ENCODE peak calls at places on chromosomes 2 and 18, in six cellular contexts. One of them, this sample, is unnamed.

GRCh38 chr2:179376881-179377280 is 112.2 kb upstream of the SESTD1 start:
- DNase-seq in colonic mucosa: no peak
- DNase-seq in tibial artery: no peak
- DNase-seq in cardiac muscle cell: no peak
- DNase-seq in cardiac fibroblast: peak; percentile 21
- DNase-seq in AG04449: peak; percentile 29
- DNase-seq in this sample: no peak

GRCh38 chr18:35620765-35621164 is 39.2 kb downstream of the GALNT1 start:
- DNase-seq in cardiac fibroblast: peak; percentile 26
- DNase-seq in AG04449: no peak
- DNase-seq in tibial artery: no peak
- DNase-seq in colonic mucosa: peak; percentile 40
- DNase-seq in cardiac muscle cell: no peak
- DNase-seq in this sample: no peak

GRCh38 chr18:53971331-53971730 is 253.1 kb downstream of the MBD2 start:
- DNase-seq in cardiac fibroblast: peak; percentile 32
- DNase-seq in colonic mucosa: no peak
- DNase-seq in tibial artery: no peak
- DNase-seq in cardiac muscle cell: no peak
- DNase-seq in AG04449: no peak
- DNase-seq in this sample: no peak

GRCh38 chr2:133787207-133787606 is 218.9 kb upstream of the NCKAP5 start:
- DNase-seq in AG04449: no peak
- DNase-seq in cardiac muscle cell: no peak
- DNase-seq in cardiac fibroblast: peak; percentile 86
- DNase-seq in tibial artery: no peak
- DNase-seq in colonic mucosa: no peak
- DNase-seq in this sample: no peak

GRCh38 chr18:48952287-48953095 is 1.7 kb upstream of the SMAD7 start:
- DNase-seq in cardiac fibroblast: peak; percentile 86
- DNase-seq in AG04449: no peak
- DNase-seq in tibial artery: peak; percentile 92
- DNase-seq in cardiac muscle cell: peak; percentile 92
- DNase-seq in colonic mucosa: peak; percentile 74
- DNase-seq in this sample: peak; percentile 81

GRCh38 chr18:27661320-27662049 is 476.4 kb upstream of the CHST9 start:
- DNase-seq in tibial artery: no peak
- DNase-seq in AG04449: no peak
- DNase-seq in cardiac muscle cell: no peak
- DNase-seq in cardiac fibroblast: no peak
- DNase-seq in colonic mucosa: no peak
- DNase-seq in this sample: no peak

GRCh38 chr2:102112692-102113665 is 29.6 kb upstream of the IL1R1 start:
- DNase-seq in colonic mucosa: no peak
- DNase-seq in tibial artery: no peak
- DNase-seq in cardiac muscle cell: no peak
- DNase-seq in AG04449: no peak
- DNase-seq in cardiac fibroblast: peak; percentile 68
- DNase-seq in this sample: no peak

GRCh38 chr2:213216461-213216860 is 65.0 kb upstream of the IKZF2 start:
- DNase-seq in tibial artery: no peak
- DNase-seq in AG04449: peak; percentile 60
- DNase-seq in cardiac fibroblast: peak; percentile 98
- DNase-seq in cardiac muscle cell: no peak
- DNase-seq in colonic mucosa: no peak
- DNase-seq in this sample: no peak

GRCh38 chr2:233847248-233847898 is 7.0 kb downstream of the HJURP start:
- DNase-seq in AG04449: no peak
- DNase-seq in colonic mucosa: no peak
- DNase-seq in tibial artery: peak; percentile 50
- DNase-seq in cardiac fibroblast: no peak
- DNase-seq in cardiac muscle cell: no peak
- DNase-seq in this sample: no peak

GRCh38 chr18:4734021-4734420 is 278.9 kb upstream of the DLGAP1 start:
- DNase-seq in cardiac fibroblast: no peak
- DNase-seq in AG04449: no peak
- DNase-seq in colonic mucosa: no peak
- DNase-seq in tibial artery: no peak
- DNase-seq in cardiac muscle cell: no peak
- DNase-seq in this sample: no peak

GRCh38 chr2:217222511-217222910 is 362.6 kb upstream of the TNP1 start:
- DNase-seq in cardiac muscle cell: no peak
- DNase-seq in colonic mucosa: no peak
- DNase-seq in tibial artery: no peak
- DNase-seq in AG04449: no peak
- DNase-seq in cardiac fibroblast: no peak
- DNase-seq in this sample: no peak

GRCh38 chr2:172849519-172850217 is 114.0 kb downstream of the RAPGEF4 start:
- DNase-seq in cardiac fibroblast: no peak
- DNase-seq in cardiac muscle cell: no peak
- DNase-seq in colonic mucosa: no peak
- DNase-seq in AG04449: no peak
- DNase-seq in tibial artery: no peak
- DNase-seq in this sample: no peak

GRCh38 chr18:72427721-72428120 is 116.4 kb downstream of the CBLN2 start:
- DNase-seq in tibial artery: no peak
- DNase-seq in cardiac fibroblast: peak; percentile 1
- DNase-seq in colonic mucosa: no peak
- DNase-seq in AG04449: no peak
- DNase-seq in cardiac muscle cell: no peak
- DNase-seq in this sample: no peak

GRCh38 chr18:8121942-8122480 is 487.2 kb upstream of the RAB12 start:
- DNase-seq in colonic mucosa: no peak
- DNase-seq in tibial artery: no peak
- DNase-seq in AG04449: peak; percentile 24
- DNase-seq in cardiac fibroblast: peak; percentile 81
- DNase-seq in cardiac muscle cell: no peak
- DNase-seq in this sample: peak; percentile 73

GRCh38 chr2:205474746-205475145 is 207.6 kb upstream of the NRP2 start:
- DNase-seq in AG04449: peak; percentile 21
- DNase-seq in tibial artery: no peak
- DNase-seq in cardiac fibroblast: peak; percentile 20
- DNase-seq in colonic mucosa: no peak
- DNase-seq in cardiac muscle cell: no peak
- DNase-seq in this sample: no peak

GRCh38 chr18:53153281-53153680 is 813.3 kb downstream of the DCC start:
- DNase-seq in cardiac fibroblast: no peak
- DNase-seq in AG04449: no peak
- DNase-seq in cardiac muscle cell: peak; percentile 32
- DNase-seq in tibial artery: no peak
- DNase-seq in colonic mucosa: no peak
- DNase-seq in this sample: no peak

GRCh38 chr2:109351164-109351756 is 222.3 kb downstream of the SH3RF3 start:
- DNase-seq in tibial artery: peak; percentile 91
- DNase-seq in colonic mucosa: no peak
- DNase-seq in cardiac muscle cell: no peak
- DNase-seq in AG04449: no peak
- DNase-seq in cardiac fibroblast: peak; percentile 74
- DNase-seq in this sample: peak; percentile 9

GRCh38 chr2:31729442-31730092 is 148.8 kb upstream of the SRD5A2 start:
- DNase-seq in colonic mucosa: no peak
- DNase-seq in cardiac fibroblast: peak; percentile 56
- DNase-seq in tibial artery: no peak
- DNase-seq in cardiac muscle cell: peak; percentile 2
- DNase-seq in AG04449: peak; percentile 4
- DNase-seq in this sample: no peak

GRCh38 chr2:47771211-47771610 is 11.7 kb upstream of the MSH6 start:
- DNase-seq in AG04449: peak; percentile 80
- DNase-seq in cardiac muscle cell: no peak
- DNase-seq in tibial artery: no peak
- DNase-seq in colonic mucosa: no peak
- DNase-seq in cardiac fibroblast: peak; percentile 99
- DNase-seq in this sample: peak; percentile 82

GRCh38 chr2:36785179-36785795 is 88.8 kb downstream of the VIT start:
- DNase-seq in AG04449: peak; percentile 7
- DNase-seq in cardiac muscle cell: peak; percentile 71
- DNase-seq in colonic mucosa: peak; percentile 73
- DNase-seq in tibial artery: no peak
- DNase-seq in cardiac fibroblast: peak; percentile 73
- DNase-seq in this sample: peak; percentile 37

GRCh38 chr2:191247381-191248057 is 2.3 kb downstream of the MYO1B start:
- DNase-seq in tibial artery: no peak
- DNase-seq in colonic mucosa: peak; percentile 76
- DNase-seq in cardiac muscle cell: no peak
- DNase-seq in cardiac fibroblast: peak; percentile 94
- DNase-seq in AG04449: peak; percentile 84
- DNase-seq in this sample: peak; percentile 69

DNA sequence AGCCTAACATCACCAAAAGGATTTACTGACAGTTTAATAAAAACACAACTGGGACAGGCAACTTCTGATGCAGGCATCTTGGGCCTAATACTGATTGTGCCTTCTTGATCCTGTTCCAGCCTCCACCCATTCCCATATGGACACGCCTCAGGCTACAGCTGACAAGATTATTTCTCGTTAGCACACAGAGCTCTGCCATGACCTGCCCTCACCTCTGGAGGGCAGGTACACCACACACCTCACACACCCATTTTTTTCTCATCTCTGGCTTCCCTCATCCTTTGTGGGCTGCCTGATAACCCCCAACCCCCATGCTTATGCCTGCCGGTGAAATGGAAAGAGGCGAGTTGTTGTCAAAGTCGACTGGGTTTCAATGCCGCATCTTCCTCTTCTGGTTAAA is 147.0 kb downstream of the ANTXR1 start:
- DNase-seq in cardiac muscle cell: no peak
- DNase-seq in cardiac fibroblast: no peak
- DNase-seq in colonic mucosa: peak; percentile 46
- DNase-seq in tibial artery: no peak
- DNase-seq in AG04449: no peak
- DNase-seq in this sample: no peak
- TF ChIP-seq CTCF in cardiac muscle cell: no peak
- TF ChIP-seq CTCF in cardiac fibroblast: no peak
- TF ChIP-seq CTCF in colonic mucosa: peak; percentile 41
- TF ChIP-seq CTCF in tibial artery: no peak
- TF ChIP-seq CTCF in AG04449: no peak
- TF ChIP-seq CTCF in this sample: no peak

DNA sequence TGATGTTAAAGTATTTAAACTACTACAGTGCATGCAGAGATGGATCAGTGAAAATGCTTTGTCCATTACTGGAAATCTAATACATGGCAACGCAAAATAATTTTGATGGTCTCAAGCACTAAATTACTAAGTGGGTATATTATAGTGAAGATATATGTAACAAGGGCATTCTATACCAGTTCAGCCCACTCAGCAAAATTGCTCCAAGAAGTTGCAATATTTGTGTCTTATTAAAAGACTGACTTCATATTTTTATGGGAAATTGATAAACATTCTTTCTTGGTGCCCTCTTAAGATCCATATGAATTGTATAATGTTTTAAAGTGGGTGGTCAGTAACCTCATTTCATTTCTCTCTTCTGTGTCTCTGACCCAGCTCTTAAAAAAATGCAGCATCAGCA is 343.1 kb upstream of the MEX3C start:
- DNase-seq in AG04449: no peak
- DNase-seq in colonic mucosa: no peak
- DNase-seq in cardiac fibroblast: no peak
- DNase-seq in tibial artery: no peak
- DNase-seq in cardiac muscle cell: no peak
- DNase-seq in this sample: no peak
- H3K4me3 ChIP-seq in AG04449: no peak overlapping the region
- H3K4me3 ChIP-seq in colonic mucosa: no peak overlapping the region
- H3K4me3 ChIP-seq in cardiac fibroblast: no peak overlapping the region
- H3K4me3 ChIP-seq in tibial artery: no peak overlapping the region
- H3K4me3 ChIP-seq in cardiac muscle cell: no peak overlapping the region
- H3K4me3 ChIP-seq in this sample: no peak overlapping the region

GRCh38 chr2:62443471-62443870 is 62.5 kb downstream of the TMEM17 start:
- DNase-seq in cardiac muscle cell: no peak
- DNase-seq in AG04449: no peak
- DNase-seq in cardiac fibroblast: no peak
- DNase-seq in colonic mucosa: no peak
- DNase-seq in tibial artery: no peak
- DNase-seq in this sample: no peak

GRCh38 chr2:62446491-62446890 is 59.5 kb downstream of the TMEM17 start:
- DNase-seq in tibial artery: no peak
- DNase-seq in cardiac muscle cell: no peak
- DNase-seq in colonic mucosa: no peak
- DNase-seq in AG04449: no peak
- DNase-seq in cardiac fibroblast: no peak
- DNase-seq in this sample: no peak

GRCh38 chr2:62441824-62442223 is 64.2 kb downstream of the TMEM17 start:
- DNase-seq in colonic mucosa: no peak
- DNase-seq in tibial artery: no peak
- DNase-seq in AG04449: no peak
- DNase-seq in cardiac muscle cell: no peak
- DNase-seq in cardiac fibroblast: no peak
- DNase-seq in this sample: no peak

GRCh38 chr2:62441421-62441820 is 64.6 kb downstream of the TMEM17 start:
- DNase-seq in cardiac muscle cell: no peak
- DNase-seq in AG04449: no peak
- DNase-seq in tibial artery: no peak
- DNase-seq in cardiac fibroblast: no peak
- DNase-seq in colonic mucosa: no peak
- DNase-seq in this sample: no peak

GRCh38 chr2:62443886-62444285 is 62.1 kb downstream of the TMEM17 start:
- DNase-seq in AG04449: no peak
- DNase-seq in cardiac muscle cell: no peak
- DNase-seq in tibial artery: no peak
- DNase-seq in cardiac fibroblast: no peak
- DNase-seq in colonic mucosa: no peak
- DNase-seq in this sample: no peak
- TF ChIP-seq CTCF in AG04449: no peak
- TF ChIP-seq CTCF in cardiac muscle cell: no peak
- TF ChIP-seq CTCF in tibial artery: no peak
- TF ChIP-seq CTCF in cardiac fibroblast: no peak
- TF ChIP-seq CTCF in colonic mucosa: no peak
- TF ChIP-seq CTCF in this sample: no peak

DNA sequence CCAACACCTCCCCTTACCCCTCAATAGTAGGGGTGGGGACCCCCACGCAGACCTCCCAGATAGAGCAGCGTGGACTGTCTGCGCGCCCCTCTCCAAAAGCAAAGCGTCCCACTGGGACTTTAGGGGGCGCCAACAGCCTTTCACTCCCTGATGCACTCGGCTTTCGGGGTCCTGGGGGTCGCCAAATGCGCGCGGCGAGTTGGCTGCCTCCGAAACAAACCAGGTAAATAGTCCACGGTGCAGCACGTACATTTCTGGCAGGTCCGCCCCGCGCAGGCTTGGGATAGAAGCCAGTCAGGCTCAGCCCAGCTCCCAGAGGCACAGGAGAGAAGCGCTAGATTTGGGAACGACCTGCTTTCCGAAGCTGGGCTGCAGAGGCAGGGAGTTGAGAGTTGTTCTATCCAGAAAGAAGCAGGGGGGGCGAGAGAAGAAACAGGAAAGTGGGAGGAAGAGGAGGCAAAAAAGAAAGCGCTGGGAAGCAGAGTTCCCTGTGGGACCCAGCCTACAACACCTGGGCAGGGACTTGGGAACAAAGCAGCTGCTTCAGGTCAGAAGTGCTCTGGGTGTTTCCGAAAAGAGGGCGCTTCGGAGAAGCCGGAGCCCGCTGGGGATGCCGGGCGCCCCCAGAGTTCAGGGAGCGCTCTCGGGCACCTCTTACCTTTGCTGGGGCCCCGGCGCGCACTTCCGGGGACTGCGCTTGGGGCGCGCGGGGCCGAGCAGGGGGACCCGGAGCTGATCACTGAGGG is 544 bp downstream of the EVA1A start:
- DNase-seq in AG04449: no peak
- DNase-seq in tibial artery: no peak
- DNase-seq in cardiac fibroblast: peak; percentile 51
- DNase-seq in colonic mucosa: no peak
- DNase-seq in cardiac muscle cell: peak; percentile 42
- DNase-seq in this sample: no peak
- H3K4me3 ChIP-seq in AG04449: peak overlapping the region; percentile 83
- H3K4me3 ChIP-seq in tibial artery: peak overlapping the region; percentile 37
- H3K4me3 ChIP-seq in cardiac fibroblast: peak overlapping the region; percentile 73
- H3K4me3 ChIP-seq in colonic mucosa: peak overlapping the region; percentile 38
- H3K4me3 ChIP-seq in cardiac muscle cell: peak overlapping the region; percentile 57
- H3K4me3 ChIP-seq in this sample: peak overlapping the region; percentile 96

GRCh38 chr2:85769236-85769986 is 15.6 kb downstream of the ATOH8 start:
- DNase-seq in colonic mucosa: no peak
- DNase-seq in AG04449: no peak
- DNase-seq in tibial artery: peak; percentile 63
- DNase-seq in cardiac fibroblast: no peak
- DNase-seq in cardiac muscle cell: peak; percentile 44
- DNase-seq in this sample: no peak
- TF ChIP-seq CTCF in colonic mucosa: no peak
- TF ChIP-seq CTCF in AG04449: peak; percentile 35
- TF ChIP-seq CTCF in tibial artery: peak; percentile 25
- TF ChIP-seq CTCF in cardiac fibroblast: peak; percentile 39
- TF ChIP-seq CTCF in cardiac muscle cell: peak; percentile 35
- TF ChIP-seq CTCF in this sample: peak; percentile 55